ENCODE peak calls at places on chromosomes 12 and 14, in four cellular contexts. G is stimulated activated CD8-positive, alpha-beta memory T cell treated with anti-CD3 and anti-CD28 coated beads, Interleukin-2, amount 100 ng/mL, for 1 hour; B is left cardiac atrium; A is stimulated activated CD4-positive, alpha-beta T cell treated with anti-CD3 and anti-CD28 coated beads, Interleukin-4, amount 100 ng/mL, for 48 hours. I is an unnamed sample.

GRCh38 chr12:131734336-131735152 is 23.7 kb downstream of the SFSWAP start:
- DNase-seq in G (no peak), B (no peak), A (no peak), I (no peak)

GRCh38 chr14:61742383-61742782 is 19.8 kb upstream of the SNAPC1 start:
- DNase-seq in G (no peak), B (no peak), A (no peak), I (no peak)

GRCh38 chr12:57744194-57744776 is 554 bp upstream of the TSPAN31 start:
- DNase-seq in G (peak; percentile 39), B (peak; percentile 82), A (peak; percentile 57), I (peak; percentile 53)

GRCh38 chr12:50557421-50557820 is 52.6 kb downstream of the DIP2B start:
- DNase-seq in G (no peak), B (no peak), A (no peak), I (no peak)

GRCh38 chr12:40718878-40719372 is 26.7 kb downstream of the CNTN1 start:
- DNase-seq in G (no peak), B (no peak), A (no peak), I (no peak)

GRCh38 chr14:90491221-90491867 is 94.5 kb downstream of the CALM1 start:
- DNase-seq in G (no peak), B (peak; percentile 87), A (no peak), I (no peak)

GRCh38 chr12:102031852-102032251 is 29.9 kb downstream of the WASHC3 start:
- DNase-seq in G (no peak), B (no peak), A (no peak), I (no peak)

GRCh38 chr14:94505641-94506040 is 3.6 kb downstream of the SERPINA12 start:
- DNase-seq in G (no peak), B (no peak), A (no peak), I (no peak)

GRCh38 chr12:72288911-72289310 is 16.7 kb downstream of the TRHDE start:
- DNase-seq in G (no peak), B (no peak), A (no peak), I (no peak)

GRCh38 chr12:10810068-10810467 is at the start of gene TAS2R9:
- DNase-seq in G (no peak), B (no peak), A (no peak), I (no peak)

GRCh38 chr12:123893276-123893675 is 79.4 kb downstream of the CCDC92 start:
- DNase-seq in G (no peak), B (no peak), A (no peak), I (no peak)

GRCh38 chr12:132438726-132439125 is 51.2 kb upstream of the FBRSL1 start:
- DNase-seq in G (no peak), B (no peak), A (no peak), I (no peak)

GRCh38 chr14:69559581-69560011 is 15.1 kb downstream of the CCDC177 start:
- DNase-seq in G (no peak), B (no peak), A (no peak), I (no peak)

GRCh38 chr12:92503029-92503931 is 199.5 kb upstream of the PLEKHG7 start:
- DNase-seq in G (no peak), B (no peak), A (peak; percentile 28), I (no peak)

GRCh38 chr14:92577321-92577742 is 63.8 kb downstream of the RIN3 start:
- DNase-seq in G (no peak), B (no peak), A (no peak), I (no peak)

GRCh38 chr14:105486333-105486973 is at the start of gene CRIP1:
- DNase-seq in G (no peak), B (peak; percentile 55), A (no peak), I (no peak)

GRCh38 chr14:92173668-92174067 is 51.9 kb downstream of the CPSF2 start:
- DNase-seq in G (no peak), B (no peak), A (no peak), I (no peak)

GRCh38 chr14:98725676-98726075 is 546.3 kb downstream of the BCL11B start:
- DNase-seq in G (no peak), B (no peak), A (no peak), I (no peak)

GRCh38 chr14:88128811-88129210 is 123.9 kb downstream of the GPR65 start:
- DNase-seq in G (no peak), B (no peak), A (no peak), I (no peak)

GRCh38 chr12:79194595-79194994 is 330.0 kb downstream of the SYT1 start:
- DNase-seq in G (no peak), B (no peak), A (no peak), I (no peak)

GRCh38 chr12:79690156-79690605 is 583 bp downstream of the PAWR start:
- DNase-seq in G (no peak), B (peak; percentile 48), A (no peak), I (no peak)

GRCh38 chr14:72478397-72479025 is 415.4 kb downstream of the DPF3 start:
- DNase-seq in G (no peak), B (no peak), A (no peak), I (no peak)

GRCh38 chr12:13371797-13372196 is 175.3 kb downstream of the EMP1 start:
- DNase-seq in G (no peak), B (no peak), A (no peak), I (no peak)

GRCh38 chr12:65998536-65999530 is 131.7 kb downstream of the LLPH start:
- DNase-seq in G (no peak), B (no peak), A (no peak), I (no peak)

GRCh38 chr12:13196302-13196921 is at the start of gene EMP1:
- DNase-seq in G (peak; percentile 41), B (peak; percentile 96), A (peak; percentile 72), I (peak; percentile 40)

GRCh38 chr14:36069535-36069900 is 107.0 kb downstream of the PTCSC3 start:
- DNase-seq in G (no peak), B (no peak), A (no peak), I (no peak)

GRCh38 chr12:125873031-125873430 is 807.8 kb downstream of the AACS start:
- DNase-seq in G (no peak), B (no peak), A (no peak), I (no peak)

GRCh38 chr12:107310621-107311020 is 217.3 kb upstream of the CRY1 start:
- DNase-seq in G (no peak), B (no peak), A (no peak), I (no peak)

GRCh38 chr14:90060312-90060964 is 1.4 kb upstream of the KCNK13 start:
- DNase-seq in G (no peak), B (peak; percentile 53), A (peak; percentile 54), I (peak; percentile 10)

GRCh38 chr14:102872020-102872419 is 50.4 kb upstream of the AMN start:
- DNase-seq in G (no peak), B (no peak), A (no peak), I (no peak)

GRCh38 chr14:101915871-101916815 is 48.2 kb upstream of the DYNC1H1 start:
- DNase-seq in G (no peak), B (no peak), A (no peak), I (no peak)

GRCh38 chr12:12927211-12928079 is 24.5 kb downstream of the GPRC5D start:
- DNase-seq in G (no peak), B (peak; percentile 65), A (peak; percentile 24), I (no peak)

GRCh38 chr12:14260011-14260993 is 105.2 kb upstream of the ATF7IP start:
- DNase-seq in G (no peak), B (peak; percentile 96), A (no peak), I (no peak)

GRCh38 chr12:2493086-2493485 is 301.7 kb upstream of the FKBP4 start:
- DNase-seq in G (no peak), B (no peak), A (no peak), I (no peak)

GRCh38 chr12:85350356-85350755 is 70.3 kb downstream of the ALX1 start:
- DNase-seq in G (no peak), B (no peak), A (no peak), I (no peak)

GRCh38 chr14:33740531-33740930 is 210.3 kb downstream of the EGLN3 start:
- DNase-seq in G (no peak), B (no peak), A (no peak), I (no peak)

GRCh38 chr12:25797949-25798348 is 160.5 kb upstream of the RASSF8 start:
- DNase-seq in G (no peak), B (peak; percentile 38), A (no peak), I (no peak)

GRCh38 chr14:76904740-76905569 is 78.7 kb downstream of the LRRC74A start:
- DNase-seq in G (peak; percentile 49), B (peak; percentile 78), A (peak; percentile 72), I (peak; percentile 54)

GRCh38 chr12:7512528-7512927 is 9.0 kb upstream of the CD163 start:
- DNase-seq in G (no peak), B (peak; percentile 20), A (no peak), I (no peak)

I was measured in activated CD4-positive, CD25-positive, alpha-beta regulatory T cell treated with anti-CD3 and anti-CD28 coated beads, Interleukin-2, amount 50 U/mL, for 16 hours.